ENCODE peak calls at places on chromosomes 6 and 20, in eight cellular contexts. W is upper lobe of right lung, Q is A549, N is ascending aorta, K is body of pancreas, M is tibial artery, C is aorta, Y is adipocyte. Z is an unnamed sample. For H3K4me1, the result is how much of the 10 kb centered on the place peaks cover.

GRCh38 chr20:5920581-5920980 is 29.8 kb downstream of the TRMT6 start:
- DNase-seq in W (no peak), Q (no peak), N (no peak), K (no peak), M (no peak), C (no peak), Y (no peak), Z (no peak)

GRCh38 chr20:6178537-6178936 is 55.7 kb upstream of the FERMT1 start:
- DNase-seq in W (no peak), Q (no peak), N (no peak), K (no peak), M (no peak), C (no peak), Y (peak), Z (peak)

GRCh38 chr20:33423141-33423834 is 20.3 kb downstream of the SNTA1 start:
- DNase-seq in W (no peak), Q (no peak), N (peak), K (no peak), M (peak), C (peak), Y (peak), Z (no peak)

GRCh38 chr20:24701027-24701426 is 231.6 kb downstream of the SYNDIG1 start:
- DNase-seq in W (peak), Q (no peak), N (no peak), K (no peak), M (no peak), C (peak), Y (no peak), Z (no peak)

GRCh38 chr20:38094373-38094775 is 60.8 kb downstream of the RPRD1B start:
- DNase-seq in W (no peak), Q (peak), N (peak), K (peak), M (peak), C (no peak), Y (peak), Z (no peak)

GRCh38 chr20:63635431-63636141 is 8.7 kb upstream of the GMEB2 start:
- DNase-seq in W (peak), Q (no peak), N (no peak), K (no peak), M (no peak), C (no peak), Y (no peak), Z (no peak)

GRCh38 chr6:110284877-110285276 is 73.3 kb downstream of the METTL24 start:
- DNase-seq in W (no peak), Q (no peak), N (no peak), K (no peak), M (no peak), C (no peak), Y (peak), Z (no peak)

GRCh38 chr20:38094968-38095689 is 61.6 kb downstream of the RPRD1B start:
- DNase-seq in W (no peak), Q (no peak), N (no peak), K (no peak), M (no peak), C (no peak), Y (no peak), Z (no peak)

GRCh38 chr6:167717455-167717854 is 109.3 kb upstream of the AFDN start:
- DNase-seq in W (peak), Q (no peak), N (no peak), K (no peak), M (no peak), C (no peak), Y (no peak), Z (no peak)

GRCh38 chr6:111971181-111971829 is 82.6 kb upstream of the CCN6 start:
- DNase-seq in W (no peak), Q (no peak), N (no peak), K (no peak), M (no peak), C (no peak), Y (no peak), Z (no peak)

GRCh38 chr20:23340524-23340923 is 10.1 kb upstream of the NXT1 start:
- DNase-seq in W (no peak), Q (peak), N (peak), K (peak), M (peak), C (peak), Y (peak), Z (no peak)

GRCh38 chr6:150881911-150882481 is 16.5 kb downstream of the MTHFD1L start:
- DNase-seq in W (no peak), Q (peak), N (peak), K (no peak), M (peak), C (no peak), Y (peak), Z (no peak)

GRCh38 chr6:101544286-101544685 is 150.8 kb downstream of the GRIK2 start:
- DNase-seq in W (no peak), Q (no peak), N (no peak), K (no peak), M (no peak), C (no peak), Y (peak), Z (no peak)

GRCh38 chr20:62238569-62239277 is 402 bp downstream of the OSBPL2 start:
- DNase-seq in W (no peak), Q (no peak), N (no peak), K (peak), M (no peak), C (no peak), Y (peak), Z (no peak)

GRCh38 chr6:20763311-20763710 is 229.1 kb downstream of the CDKAL1 start:
- DNase-seq in W (no peak), Q (no peak), N (no peak), K (no peak), M (no peak), C (no peak), Y (no peak), Z (no peak)

DNA sequence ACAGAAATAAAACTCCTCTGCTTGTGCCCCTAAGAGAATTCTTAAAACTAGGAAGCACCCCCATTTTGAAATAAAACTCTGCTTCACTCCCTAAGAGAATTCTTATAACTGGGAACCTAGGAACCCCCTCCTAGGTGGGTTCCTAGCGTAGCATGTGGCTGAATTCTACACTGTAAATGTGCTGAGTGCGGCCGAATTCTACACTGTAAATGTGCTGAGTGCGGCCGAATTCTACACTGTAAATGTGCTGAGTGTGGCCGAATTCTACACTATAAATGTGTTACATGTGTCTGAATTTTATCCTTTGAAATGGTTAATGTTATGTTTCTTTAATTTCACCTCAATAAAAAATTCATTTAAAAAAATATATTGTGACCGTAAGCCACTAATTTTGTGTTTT is 79.3 kb downstream of the PSMB1 start:
- DNase-seq in W (no peak), Q (no peak), N (no peak), K (no peak), M (no peak), C (no peak), Y (no peak), Z (no peak)
- H3K4me3 ChIP-seq in W (no peak), Q (no peak), N (no peak), K (no peak), M (no peak), C (no peak), Y (no peak), Z (no peak)

GRCh38 chr6:34238507-34239239 is 2.0 kb downstream of the HMGA1 start:
- DNase-seq in W (no peak), Q (no peak), N (peak), K (no peak), M (no peak), C (peak), Y (no peak), Z (no peak)
- H3K4me1 ChIP-seq in W (under half), Q (half or more), N (under half), K (under half), M (under half), C (under half), Y (under half), Z (under half)

DNA sequence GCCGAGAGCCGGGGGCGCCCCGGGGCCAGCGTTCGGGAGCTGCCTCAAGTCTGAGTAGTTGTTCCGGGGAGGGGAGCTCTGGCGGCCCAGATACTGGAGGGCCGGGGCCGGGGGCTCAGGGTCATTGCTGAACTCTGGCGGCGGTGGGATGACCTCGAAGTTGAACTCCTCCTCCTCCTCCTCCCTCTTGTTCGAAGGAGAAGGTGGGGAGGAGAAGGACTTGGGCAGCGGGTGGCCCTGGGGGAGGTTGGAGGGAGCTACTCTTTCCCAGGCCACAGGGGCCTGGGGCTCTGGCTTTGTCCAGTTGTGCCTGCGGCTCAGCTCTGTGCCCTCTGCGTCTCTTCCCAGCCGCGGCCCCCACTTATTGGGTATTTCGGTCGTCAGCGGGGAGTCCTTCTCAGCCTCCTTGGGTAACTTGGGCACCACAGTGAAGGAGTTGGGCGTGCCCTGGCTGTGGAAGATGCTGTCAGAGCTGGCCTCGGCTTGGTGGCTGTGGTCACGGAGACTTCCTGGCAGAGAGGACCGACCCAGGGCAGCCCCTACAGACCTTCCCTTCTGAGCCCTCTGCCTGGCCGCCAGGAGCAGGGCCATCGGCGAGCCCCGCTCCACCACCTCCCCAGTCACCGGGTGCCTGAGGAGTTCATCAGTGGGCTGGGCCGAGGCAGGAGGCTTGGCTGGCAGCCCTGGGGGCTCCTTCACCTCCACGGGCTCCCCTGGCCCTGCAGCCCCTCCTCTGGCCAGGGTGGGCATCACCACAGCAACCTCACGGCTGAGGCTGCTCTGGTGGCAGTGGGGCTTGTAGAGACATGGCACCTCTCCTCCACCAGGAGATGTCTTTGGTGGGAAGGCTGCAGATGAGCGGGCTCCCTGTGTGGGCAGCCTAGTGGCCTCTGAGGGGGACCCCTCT is 37.4 kb downstream of the C6orf132 start:
- DNase-seq in W (no peak), Q (no peak), N (no peak), K (no peak), M (no peak), C (no peak), Y (no peak), Z (no peak)
- H3K4me3 ChIP-seq in W (peak), Q (no peak), N (peak), K (no peak), M (peak), C (no peak), Y (peak), Z (no peak)

DNA sequence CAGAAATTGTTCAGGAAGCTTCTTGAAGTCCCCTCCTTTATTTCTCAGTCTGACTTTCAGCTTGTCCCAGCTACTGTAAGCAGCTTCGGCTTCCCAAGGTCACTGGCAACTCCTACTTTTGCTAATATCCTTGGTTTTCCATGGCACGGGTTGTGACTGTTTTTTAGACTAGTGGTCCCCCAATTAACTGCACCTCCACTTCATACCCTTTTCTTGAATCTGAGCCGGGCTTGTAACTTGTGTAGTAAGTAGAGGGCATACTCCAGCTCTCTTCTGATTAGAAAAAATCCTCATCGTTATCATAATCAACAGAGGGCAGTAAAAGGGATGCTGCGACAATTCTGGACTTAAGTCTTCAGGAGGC is 162.3 kb upstream of the TNFAIP3 start:
- DNase-seq in W (no peak), Q (no peak), N (no peak), K (no peak), M (no peak), C (no peak), Y (no peak), Z (no peak)
- H3K4me1 ChIP-seq in W (under half), Q (under half), N (under half), K (under half), M (under half), C (under half), Y (under half), Z (under half)

GRCh38 chr6:130700397-130700796 is 126.8 kb upstream of the SMLR1 start:
- DNase-seq in W (no peak), Q (no peak), N (no peak), K (no peak), M (no peak), C (no peak), Y (no peak), Z (no peak)

GRCh38 chr6:130694617-130695016 is 132.6 kb upstream of the SMLR1 start:
- DNase-seq in W (no peak), Q (no peak), N (no peak), K (no peak), M (no peak), C (no peak), Y (no peak), Z (no peak)

GRCh38 chr6:130696806-130697205 is 130.4 kb upstream of the SMLR1 start:
- DNase-seq in W (no peak), Q (no peak), N (no peak), K (no peak), M (no peak), C (no peak), Y (no peak), Z (no peak)

GRCh38 chr6:130693944-130694343 is 133.3 kb upstream of the SMLR1 start:
- DNase-seq in W (no peak), Q (no peak), N (no peak), K (no peak), M (no peak), C (no peak), Y (no peak), Z (no peak)

GRCh38 chr6:130697661-130698535 is 129.3 kb upstream of the SMLR1 start:
- DNase-seq in W (no peak), Q (peak), N (no peak), K (no peak), M (peak), C (no peak), Y (peak), Z (no peak)
- H3K4me3 ChIP-seq in W (no peak), Q (no peak), N (no peak), K (no peak), M (no peak), C (no peak), Y (peak), Z (no peak)

Z was measured in iPS DF 6.9.